ENCODE peak calls at places on chromosomes 4 and X, in six cellular contexts. M is smooth muscle cell of the brain vasculature; U is posterior cingulate gyrus; V is CD4-positive, alpha-beta T cell; G is IMR-90; X is sigmoid colon. F is an unnamed sample.

GRCh38 chrX:11143931-11144678 is 33.0 kb downstream of the HCCS start:
- DNase-seq in M (peak), U (peak), V (peak), G (peak), X (peak), F (peak)

GRCh38 chrX:13599491-13599890 is 30.1 kb downstream of the EGFL6 start:
- DNase-seq in M (no peak), U (no peak), V (no peak), G (no peak), X (no peak), F (no peak)

GRCh38 chr4:103496800-103497199 is 223.0 kb downstream of the TACR3 start:
- DNase-seq in M (no peak), U (no peak), V (no peak), G (no peak), X (no peak), F (no peak)

GRCh38 chrX:137313627-137314026 is 252.3 kb upstream of the ZIC3 start:
- DNase-seq in M (no peak), U (no peak), V (no peak), G (no peak), X (no peak), F (no peak)

GRCh38 chr4:104465201-104465600 is 29.5 kb downstream of the CXXC4 start:
- DNase-seq in M (no peak), U (no peak), V (no peak), G (no peak), X (no peak), F (no peak)

GRCh38 chr4:101346562-101347266 is 612 bp downstream of the PPP3CA start:
- DNase-seq in M (no peak), U (peak), V (peak), G (peak), X (peak), F (peak)

GRCh38 chrX:149453911-149454820 is 50.9 kb downstream of the IDS start:
- DNase-seq in M (no peak), U (no peak), V (no peak), G (no peak), X (no peak), F (no peak)

GRCh38 chr4:125045311-125045710 is 269.4 kb upstream of the FAT4 start:
- DNase-seq in M (no peak), U (no peak), V (no peak), G (no peak), X (no peak), F (no peak)

GRCh38 chr4:80201326-80202151 is 4.2 kb downstream of the PRDM8 start:
- DNase-seq in M (no peak), U (peak), V (peak), G (peak), X (no peak), F (no peak)

GRCh38 chr4:163353054-163353453 is 9.4 kb downstream of the NPY5R start:
- DNase-seq in M (no peak), U (no peak), V (no peak), G (no peak), X (no peak), F (no peak)

GRCh38 chr4:154491341-154491679 is 289 bp downstream of the DCHS2 start:
- DNase-seq in M (no peak), U (no peak), V (no peak), G (peak), X (peak), F (no peak)

GRCh38 chrX:11367609-11368430 is 74.6 kb downstream of the AMELX start:
- DNase-seq in M (no peak), U (no peak), V (no peak), G (peak), X (no peak), F (no peak)

F was measured in progenitor cell of endocrine pancreas.